ENCODE peak calls at places on chromosomes 3 and 15, in four cellular contexts. V, M, B and K are unnamed samples.

GRCh38 chr3:141623732-141624131 is 114.4 kb upstream of the RNF7 start:
- DNase-seq in B (no peak), M (no peak), V (no peak), K (no peak)

GRCh38 chr3:34285465-34286188 is 487.2 kb downstream of the PDCD6IP start:
- DNase-seq in V (no peak), B (no peak), M (no peak), K (no peak)

GRCh38 chr3:10417849-10418248 is 87.5 kb downstream of the ATP2B2 start:
- DNase-seq in B (no peak), M (no peak), V (no peak), K (no peak)

GRCh38 chr3:32413845-32414526 is 22.3 kb downstream of the CMTM7 start:
- DNase-seq in B (no peak), M (no peak), V (no peak), K (no peak)

GRCh38 chr15:77851696-77852095 is 219.0 kb upstream of the LINGO1 start:
- DNase-seq in V (no peak), B (no peak), M (no peak), K (no peak)

GRCh38 chr3:196936288-196936687 is 6.0 kb downstream of the NCBP2 start:
- DNase-seq in M (no peak), B (no peak), V (no peak), K (no peak)

GRCh38 chr15:44726136-44726535 is 10.2 kb upstream of the TRIM69 start:
- DNase-seq in V (no peak), M (no peak), B (no peak), K (no peak)

GRCh38 chr3:133887951-133888703 is 7.6 kb downstream of the RAB6B start:
- DNase-seq in B (no peak), M (no peak), V (no peak), K (no peak)

GRCh38 chr15:64611085-64611484 is 150.7 kb downstream of the ZNF609 start:
- DNase-seq in B (no peak), M (no peak), V (no peak), K (no peak)

GRCh38 chr15:31824009-31824408 is 206.3 kb upstream of the CHRNA7 start:
- DNase-seq in M (no peak), B (no peak), V (no peak), K (no peak)

GRCh38 chr3:169744332-169745054 is 20.4 kb downstream of the TERC start:
- DNase-seq in M (no peak), B (no peak), V (no peak), K (no peak)